ENCODE peak calls at places on chromosome 16, in five cellular contexts. Z is A549, Y is Panc1, D is K562, E is SK-N-SH. W is an unnamed sample.

GRCh38 chr16:63289834-63290460 is 1253.7 kb upstream of the CDH8 start:
- DNase-seq in Y (peak; percentile 46), Z (peak; percentile 48), D (peak; percentile 20), E (peak; percentile 48), W (peak; percentile 29)

GRCh38 chr16:69889295-69889964 is 61.7 kb upstream of the CLEC18A start:
- DNase-seq in E (no peak), Y (no peak), Z (no peak), D (no peak), W (no peak)

GRCh38 chr16:65704866-65705265 is 583.0 kb upstream of the CDH11 start:
- DNase-seq in Y (no peak), E (no peak), Z (no peak), D (no peak), W (no peak)

GRCh38 chr16:50457423-50457822 is 88.6 kb upstream of the BRD7 start:
- DNase-seq in Y (no peak), Z (no peak), D (no peak), E (no peak), W (no peak)

GRCh38 chr16:840561-841454 is 40.3 kb upstream of the GNG13 start:
- DNase-seq in D (no peak), Z (no peak), E (no peak), Y (no peak), W (no peak)

GRCh38 chr16:58904254-58904653 is 170.1 kb upstream of the GOT2 start:
- DNase-seq in Z (no peak), D (no peak), Y (no peak), E (no peak), W (no peak)

GRCh38 chr16:88477631-88478030 is 24.6 kb downstream of the ZFPM1 start:
- DNase-seq in Z (no peak), E (no peak), Y (no peak), D (no peak), W (no peak)

GRCh38 chr16:71288570-71288889 is 672 bp downstream of the CMTR2 start:
- DNase-seq in Y (no peak), D (no peak), E (no peak), Z (peak; percentile 1), W (no peak)

GRCh38 chr16:9033125-9033830 is 58.2 kb upstream of the HAPSTR1 start:
- DNase-seq in E (peak; percentile 57), Y (no peak), Z (peak; percentile 83), D (peak; percentile 67), W (no peak)

GRCh38 chr16:4667203-4667983 is 26.0 kb upstream of the NUDT16L1 start:
- DNase-seq in Z (no peak), E (no peak), Y (no peak), D (no peak), W (no peak)

GRCh38 chr16:11748404-11749254 is 6.0 kb upstream of the TXNDC11 start:
- DNase-seq in Y (no peak), D (no peak), Z (no peak), E (no peak), W (no peak)

GRCh38 chr16:55401036-55401435 is 77.0 kb downstream of the IRX6 start:
- DNase-seq in Y (no peak), Z (no peak), D (no peak), E (no peak), W (no peak)

GRCh38 chr16:26457896-26458295 is 608.8 kb upstream of the C16orf82 start:
- DNase-seq in Z (no peak), E (no peak), Y (no peak), D (no peak), W (no peak)

GRCh38 chr16:78163772-78164391 is 64.4 kb downstream of the WWOX start:
- DNase-seq in E (no peak), D (no peak), Y (no peak), Z (no peak), W (no peak)

GRCh38 chr16:15644306-15644961 is 1.5 kb upstream of the MARF1 start:
- DNase-seq in E (peak; percentile 17), D (peak; percentile 45), Z (peak; percentile 54), Y (no peak), W (no peak)

GRCh38 chr16:24996731-24997130 is 18.4 kb downstream of the ARHGAP17 start:
- DNase-seq in E (no peak), Z (no peak), D (no peak), Y (no peak), W (no peak)

GRCh38 chr16:11201498-11202259 is 54.3 kb downstream of the SOCS1 start:
- DNase-seq in Y (peak; percentile 53), Z (no peak), D (peak; percentile 90), E (peak; percentile 51), W (peak; percentile 63)

GRCh38 chr16:21194771-21195301 is 16.5 kb downstream of the ZP2 start:
- DNase-seq in D (no peak), E (no peak), Z (no peak), Y (no peak), W (no peak)

GRCh38 chr16:87333101-87333500 is 15.9 kb upstream of the C16orf95 start:
- DNase-seq in Y (no peak), E (no peak), Z (no peak), D (no peak), W (no peak)

GRCh38 chr16:85583491-85584181 is 29.5 kb upstream of the GSE1 start:
- DNase-seq in Y (no peak), E (peak; percentile 69), Z (no peak), D (no peak), W (no peak)

GRCh38 chr16:55406651-55407050 is 72.3 kb upstream of the MMP2 start:
- DNase-seq in D (no peak), Z (no peak), Y (no peak), E (no peak), W (no peak)

GRCh38 chr16:67177743-67178699 is 5.7 kb downstream of the MATCAP1 start:
- DNase-seq in Z (peak; percentile 76), Y (no peak), E (peak; percentile 88), D (peak; percentile 47), W (no peak)

GRCh38 chr16:27369806-27370205 is 32.2 kb upstream of the IL21R start:
- DNase-seq in D (no peak), E (no peak), Y (no peak), Z (no peak), W (no peak)

GRCh38 chr16:47873434-47873833 is 282.4 kb downstream of the ABCC12 start:
- DNase-seq in Z (no peak), E (no peak), Y (no peak), D (peak; percentile 27), W (no peak)

GRCh38 chr16:50400312-50400966 is 31.7 kb upstream of the BRD7 start:
- DNase-seq in E (no peak), D (no peak), Y (no peak), Z (no peak), W (no peak)

GRCh38 chr16:80273635-80274538 is 266.9 kb upstream of the DYNLRB2 start:
- DNase-seq in E (no peak), Z (no peak), D (no peak), Y (no peak), W (no peak)

GRCh38 chr16:88451586-88452484 is 1.2 kb upstream of the ZFPM1 start:
- DNase-seq in Y (no peak), E (no peak), Z (no peak), D (peak; percentile 72), W (no peak)

GRCh38 chr16:30377812-30378235 is 3.2 kb downstream of the MYL11 start:
- DNase-seq in E (peak; percentile 85), Y (no peak), Z (peak; percentile 94), D (peak; percentile 95), W (no peak)

GRCh38 chr16:30378236-30379164 is 3.9 kb downstream of the SEPTIN1 start:
- DNase-seq in D (peak; percentile 99), Y (no peak), E (peak; percentile 98), Z (peak; percentile 98), W (peak; percentile 98)

GRCh38 chr16:30375830-30376229 is 1.2 kb downstream of the MYL11 start:
- DNase-seq in Y (no peak), D (no peak), Z (no peak), E (no peak), W (no peak)

GRCh38 chr16:30376508-30376907 is 1.9 kb downstream of the MYL11 start:
- DNase-seq in E (no peak), Y (no peak), Z (no peak), D (no peak), W (no peak)

DNA sequence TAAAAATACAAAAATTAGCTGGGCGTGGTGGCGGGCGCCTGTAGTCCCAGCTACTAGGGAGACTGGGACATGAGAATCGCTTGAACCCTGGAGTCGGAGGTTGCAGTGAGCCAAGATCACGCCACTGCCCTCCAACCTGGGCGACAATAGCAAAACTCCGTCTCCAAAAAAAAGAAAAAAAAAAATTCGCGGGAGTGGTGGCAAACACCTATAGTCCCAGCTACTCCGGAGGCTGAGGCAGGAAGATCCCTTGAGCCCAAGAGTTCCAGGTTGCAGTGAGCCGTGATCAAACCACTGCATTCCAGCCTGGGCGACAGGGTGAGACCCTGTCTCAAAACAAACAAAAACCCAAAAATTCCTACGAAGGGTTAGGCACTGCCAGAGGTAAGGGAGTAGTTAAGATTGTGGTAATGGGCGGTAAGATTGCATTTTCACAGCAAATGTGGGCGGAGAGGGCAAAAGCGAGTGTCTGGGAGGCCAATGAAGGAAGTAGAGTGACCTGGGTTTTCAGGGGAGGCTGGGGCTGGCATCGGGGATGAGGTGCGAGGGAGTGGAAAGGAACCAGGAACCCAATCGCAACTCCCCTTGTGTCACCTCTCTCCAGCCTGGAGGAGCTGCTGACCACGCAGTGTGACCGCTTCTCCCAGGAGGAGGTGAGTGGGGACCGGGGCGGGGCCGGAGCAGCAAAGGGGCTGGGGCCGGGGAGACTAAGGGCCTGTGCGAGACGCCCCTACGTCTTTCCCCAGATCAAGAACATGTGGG is 2.6 kb downstream of the MYL11 start:
- DNase-seq in Z (no peak), Y (no peak), E (no peak), D (no peak), W (peak; percentile 77)
- TF ChIP-seq REST in Z (no peak), Y (no peak), E (no peak), D (no peak), W (no peak)

GRCh38 chr16:57637965-57638364 is 9.5 kb downstream of the ADGRG1 start:
- DNase-seq in Z (no peak), D (no peak), Y (no peak), E (no peak), W (no peak)
- H3K4me3 ChIP-seq in Z (no peak overlapping the region), D (no peak overlapping the region), Y (no peak overlapping the region), E (no peak overlapping the region), W (no peak overlapping the region)

GRCh38 chr16:74321356-74321755 is 24.7 kb downstream of the PSMD7 start:
- DNase-seq in E (no peak), D (no peak), Z (no peak), Y (no peak), W (peak; percentile 65)
- TF ChIP-seq REST in E (no peak), D (no peak), Z (no peak), Y (no peak), W (no peak)

GRCh38 chr16:3065742-3066439 is 451 bp downstream of the IL32 start:
- DNase-seq in Y (no peak), Z (no peak), E (no peak), D (no peak), W (no peak)

GRCh38 chr16:3070608-3071111 is 5.2 kb downstream of the IL32 start:
- DNase-seq in Y (no peak), E (no peak), D (no peak), Z (no peak), W (no peak)

GRCh38 chr16:3067929-3068288 is 2.5 kb downstream of the IL32 start:
- DNase-seq in E (no peak), Y (no peak), Z (no peak), D (no peak), W (no peak)

GRCh38 chr16:3066440-3066748 is 954 bp downstream of the IL32 start:
- DNase-seq in Y (no peak), D (no peak), E (no peak), Z (no peak), W (no peak)

DNA sequence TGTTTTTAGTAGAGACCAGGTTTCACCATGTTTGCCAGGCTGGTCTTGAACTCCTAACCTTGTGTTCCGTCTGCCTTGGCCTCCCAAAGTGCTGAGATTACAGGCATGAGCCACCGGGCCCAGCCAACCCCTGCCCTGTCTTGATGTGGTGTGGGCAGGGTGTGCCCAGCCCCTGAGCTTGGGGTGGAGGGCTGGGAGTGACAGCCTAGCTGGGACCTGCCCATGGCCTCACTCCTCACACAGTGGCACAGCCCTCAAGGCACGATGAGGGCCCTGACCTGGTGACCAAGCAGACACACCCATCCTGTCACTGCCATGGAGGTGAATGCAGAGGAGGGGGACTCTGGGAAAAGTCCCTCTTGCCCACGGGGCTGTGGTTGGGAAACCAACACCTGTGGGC is 3.0 kb downstream of the IL32 start:
- DNase-seq in Y (no peak), E (no peak), D (no peak), Z (no peak), W (no peak)
- H3K4me3 ChIP-seq in Y (no peak overlapping the region), E (no peak overlapping the region), D (no peak overlapping the region), Z (no peak overlapping the region), W (no peak overlapping the region)